ENCODE peak calls at places on chromosome 4, in six cellular contexts. A, E, M, Z, X and R are unnamed samples. For H3K27me3, the result is how much of the 10 kb centered on the place peaks cover.

GRCh38 chr4:3013839-3014350 is 50.5 kb downstream of the GRK4 start:
- DNase-seq in A (no peak), E (no peak), M (no peak), Z (no peak), X (peak), R (no peak)

GRCh38 chr4:145815626-145816025 is 123.0 kb downstream of the ZNF827 start:
- DNase-seq in A (no peak), E (no peak), M (no peak), Z (no peak), X (no peak), R (no peak)

GRCh38 chr4:148312996-148313490 is 129.2 kb downstream of the NR3C2 start:
- DNase-seq in A (no peak), E (no peak), M (no peak), Z (no peak), X (no peak), R (no peak)

GRCh38 chr4:170666909-170667308 is 577.2 kb upstream of the AADAT start:
- DNase-seq in A (no peak), E (no peak), M (no peak), Z (no peak), X (no peak), R (no peak)

GRCh38 chr4:25307596-25307995 is 5.0 kb upstream of the ZCCHC4 start:
- DNase-seq in A (no peak), E (no peak), M (no peak), Z (no peak), X (no peak), R (no peak)

GRCh38 chr4:130336585-130337217 is 1240.7 kb downstream of the C4orf33 start:
- DNase-seq in A (no peak), E (peak), M (no peak), Z (no peak), X (no peak), R (peak)

GRCh38 chr4:25090516-25090915 is 59.8 kb upstream of the LGI2 start:
- DNase-seq in A (no peak), E (no peak), M (no peak), Z (no peak), X (no peak), R (no peak)

GRCh38 chr4:173371292-173372192 is 788 bp downstream of the SAP30 start:
- DNase-seq in A (peak), E (peak), M (peak), Z (no peak), X (peak), R (peak)

GRCh38 chr4:5992171-5993062 is 25.8 kb downstream of the C4orf50 start:
- DNase-seq in A (no peak), E (no peak), M (no peak), Z (no peak), X (no peak), R (no peak)

GRCh38 chr4:54513231-54513630 is 144.5 kb upstream of the KIT start:
- DNase-seq in A (no peak), E (no peak), M (no peak), Z (no peak), X (no peak), R (no peak)

GRCh38 chr4:158193171-158193749 is 17.0 kb upstream of the TMEM144 start:
- DNase-seq in A (no peak), E (peak), M (no peak), Z (no peak), X (no peak), R (peak)

GRCh38 chr4:12548678-12549077 is 935.5 kb downstream of the RAB28 start:
- DNase-seq in A (no peak), E (no peak), M (no peak), Z (no peak), X (no peak), R (no peak)

GRCh38 chr4:8857682-8858187 is 13.9 kb downstream of the HMX1 start:
- DNase-seq in A (no peak), E (peak), M (no peak), Z (no peak), X (no peak), R (no peak)
- H3K27me3 ChIP-seq in A (under half), E (half or more), M (under half), Z (half or more), X (half or more), R (half or more)

DNA sequence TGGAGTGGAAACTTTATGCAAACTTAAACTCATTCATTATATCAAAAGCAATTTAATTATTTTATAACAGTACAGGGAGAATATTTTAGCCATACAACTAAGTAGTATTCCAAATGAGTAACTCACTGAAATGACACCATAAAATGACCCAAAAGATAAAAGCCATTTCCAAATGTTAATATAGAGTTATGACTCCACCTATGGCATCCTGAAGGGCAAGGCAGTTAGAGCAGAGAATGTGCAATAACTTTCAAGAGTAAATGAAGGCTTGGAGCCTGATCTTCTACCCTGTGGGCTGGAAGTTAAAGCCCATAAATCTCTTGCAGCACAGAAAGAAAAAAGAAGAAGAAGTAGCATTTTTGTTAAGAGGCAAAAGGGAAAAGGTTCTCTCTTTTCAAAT is 176.2 kb upstream of the SLIT2 start:
- DNase-seq in A (no peak), E (no peak), M (no peak), Z (no peak), X (no peak), R (no peak)
- H3K27me3 ChIP-seq in A (under half), E (under half), M (under half), Z (under half), X (under half), R (under half)

GRCh38 chr4:189838821-189839497 is 101.7 kb upstream of the FRG1 start:
- DNase-seq in A (no peak), E (no peak), M (no peak), Z (no peak), X (no peak), R (no peak)

GRCh38 chr4:189835505-189835904 is 105.2 kb upstream of the FRG1 start:
- DNase-seq in A (no peak), E (no peak), M (no peak), Z (no peak), X (no peak), R (no peak)

GRCh38 chr4:189832528-189832927 is 108.1 kb upstream of the FRG1 start:
- DNase-seq in A (no peak), E (no peak), M (no peak), Z (no peak), X (no peak), R (no peak)

GRCh38 chr4:189837462-189837861 is 103.2 kb upstream of the FRG1 start:
- DNase-seq in A (no peak), E (no peak), M (no peak), Z (no peak), X (no peak), R (no peak)

DNA sequence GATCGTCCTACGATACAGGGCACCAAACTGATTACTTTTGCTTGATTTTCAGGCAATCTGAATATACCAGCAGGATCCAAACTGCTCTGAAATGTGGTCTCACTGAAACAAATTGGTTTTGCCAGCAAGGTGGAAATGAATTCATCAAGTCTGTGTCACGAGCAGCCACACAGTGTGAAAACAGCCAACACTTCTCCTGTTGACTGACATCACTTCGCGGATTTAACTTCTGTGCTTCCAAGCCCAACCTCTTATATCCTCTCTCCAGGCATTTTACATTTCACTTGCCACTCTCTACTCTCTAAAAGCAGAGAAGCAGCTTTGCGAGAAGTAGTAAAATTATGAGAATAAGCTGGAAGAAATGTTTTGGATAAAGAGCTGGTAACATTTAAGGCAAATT is 106.1 kb upstream of the FRG1 start:
- DNase-seq in A (no peak), E (no peak), M (no peak), Z (no peak), X (no peak), R (no peak)
- H3K27me3 ChIP-seq in A (under half), E (under half), M (under half), Z (under half), X (under half), R (under half)

GRCh38 chr4:125370478-125370877 is 55.7 kb downstream of the FAT4 start:
- DNase-seq in A (no peak), E (no peak), M (no peak), Z (no peak), X (no peak), R (no peak)
- H3K27me3 ChIP-seq in A (under half), E (under half), M (under half), Z (under half), X (under half), R (under half)

GRCh38 chr4:80188457-80188800 is 8.9 kb upstream of the PRDM8 start:
- DNase-seq in A (no peak), E (peak), M (no peak), Z (no peak), X (no peak), R (no peak)

GRCh38 chr4:80189581-80189955 is 7.7 kb upstream of the PRDM8 start:
- DNase-seq in A (no peak), E (no peak), M (no peak), Z (no peak), X (no peak), R (no peak)

GRCh38 chr4:80188801-80189458 is 8.4 kb upstream of the PRDM8 start:
- DNase-seq in A (no peak), E (peak), M (no peak), Z (no peak), X (no peak), R (no peak)

GRCh38 chr4:80192252-80192866 is 4.9 kb upstream of the PRDM8 start:
- DNase-seq in A (no peak), E (no peak), M (no peak), Z (no peak), X (no peak), R (no peak)

GRCh38 chr4:80189956-80190671 is 7.2 kb upstream of the PRDM8 start:
- DNase-seq in A (peak), E (peak), M (no peak), Z (no peak), X (no peak), R (no peak)
- H3K27me3 ChIP-seq in A (under half), E (half or more), M (under half), Z (half or more), X (half or more), R (under half)

DNA sequence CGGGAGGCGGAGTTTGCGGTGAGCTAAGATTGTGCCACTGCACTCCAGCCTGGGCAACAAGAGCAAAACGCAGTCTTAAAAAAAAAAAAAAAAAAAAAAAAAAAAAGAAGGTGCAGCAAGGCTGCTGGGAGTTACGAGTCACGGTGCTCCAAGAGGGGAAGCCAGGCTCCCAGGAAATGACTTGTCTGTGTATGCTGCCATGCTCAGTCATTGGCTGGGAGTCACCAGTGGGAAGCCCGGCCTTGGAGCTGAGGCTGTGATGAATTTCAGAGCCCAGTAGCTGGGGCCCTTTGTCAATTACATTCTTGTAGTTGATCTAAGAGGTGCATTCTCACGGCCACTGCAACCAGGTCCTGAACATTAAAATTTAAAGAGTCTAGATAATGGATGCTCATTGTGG is 1105.1 kb upstream of the TENM3 start:
- DNase-seq in A (no peak), E (no peak), M (no peak), Z (no peak), X (no peak), R (no peak)
- H3K27me3 ChIP-seq in A (under half), E (under half), M (under half), Z (under half), X (under half), R (under half)